ENCODE peak calls at places on chromosome 5, in four cellular contexts. M is ELR, B is T follicular helper cell, G is IMR-90. Y is an unnamed sample.

GRCh38 chr5:179793470-179794139 is at the start of gene LTC4S:
- DNase-seq in M (no peak), G (peak), B (peak), Y (no peak)

GRCh38 chr5:39409036-39409435 is 15.7 kb downstream of the DAB2 start:
- DNase-seq in M (no peak), G (no peak), B (no peak), Y (no peak)

GRCh38 chr5:150511641-150512367 is 3.9 kb downstream of the NDST1 start:
- DNase-seq in B (no peak), G (peak), M (peak), Y (no peak)

GRCh38 chr5:141637266-141637692 is 482 bp downstream of the RELL2 start:
- DNase-seq in G (no peak), M (peak), B (peak), Y (peak)

GRCh38 chr5:139746691-139747582 is 48.7 kb upstream of the PSD2 start:
- DNase-seq in B (peak), M (peak), G (peak), Y (peak)

GRCh38 chr5:76439201-76439600 is 36.1 kb downstream of the IQGAP2 start:
- DNase-seq in G (no peak), M (no peak), B (no peak), Y (no peak)

GRCh38 chr5:77230727-77231469 is 20.4 kb downstream of the PDE8B start:
- DNase-seq in G (peak), B (no peak), M (peak), Y (no peak)

GRCh38 chr5:160049099-160049498 is 40.2 kb downstream of the TTC1 start:
- DNase-seq in M (no peak), B (no peak), G (no peak), Y (no peak)

GRCh38 chr5:77797133-77797532 is 21.0 kb upstream of the TBCA start:
- DNase-seq in B (no peak), M (no peak), G (peak), Y (no peak)

GRCh38 chr5:87944553-87945320 is 323.9 kb downstream of the TMEM161B start:
- DNase-seq in M (no peak), G (no peak), B (no peak), Y (no peak)

GRCh38 chr5:15236911-15237508 is 263.0 kb upstream of the FBXL7 start:
- DNase-seq in M (no peak), G (no peak), B (no peak), Y (no peak)

GRCh38 chr5:123000731-123001130 is 35.8 kb downstream of the PPIC start:
- DNase-seq in G (no peak), M (no peak), B (no peak), Y (no peak)

GRCh38 chr5:17316973-17317459 is 99.6 kb downstream of the BASP1 start:
- DNase-seq in G (peak), M (no peak), B (no peak), Y (no peak)